ENCODE peak calls at places on chromosomes 5 and 9, in eight cellular contexts. Z is effector memory CD4-positive, alpha-beta T cell; G is HS-5; M is mucosa of gallbladder; P is Calu3; F is fibroblast of gingiva; T is NCI-H748 treated with DMSO at 0.1 percent for 48 hours; J is NCI-H524. O is an unnamed sample.

GRCh38 chr9:132518626-132519025 is 63.8 kb upstream of the BARHL1 start:
- DNase-seq in Z (no peak), G (no peak), M (no peak), P (no peak), F (no peak), T (no peak), J (no peak), O (no peak)

GRCh38 chr9:4832786-4833579 is 40.2 kb downstream of the RCL1 start:
- DNase-seq in Z (no peak), G (peak), M (no peak), P (peak), F (peak), T (no peak), J (no peak), O (no peak)

GRCh38 chr9:131214931-131215330 is 61.4 kb downstream of the FAM78A start:
- DNase-seq in Z (no peak), G (no peak), M (no peak), P (no peak), F (no peak), T (no peak), J (no peak), O (no peak)

GRCh38 chr9:121363586-121363961 is 6.5 kb downstream of the STOM start:
- DNase-seq in Z (no peak), G (no peak), M (no peak), P (no peak), F (no peak), T (no peak), J (no peak), O (no peak)

GRCh38 chr5:11946317-11946716 is 42.1 kb upstream of the CTNND2 start:
- DNase-seq in Z (no peak), G (no peak), M (no peak), P (no peak), F (no peak), T (no peak), J (no peak), O (no peak)

GRCh38 chr9:100359057-100359456 is 6.3 kb upstream of the TEX10 start:
- DNase-seq in Z (no peak), G (no peak), M (no peak), P (no peak), F (no peak), T (no peak), J (no peak), O (no peak)

GRCh38 chr9:130368631-130369103 is 76.1 kb upstream of the ASS1 start:
- DNase-seq in Z (no peak), G (no peak), M (no peak), P (no peak), F (no peak), T (no peak), J (no peak), O (no peak)

GRCh38 chr5:149667084-149667826 is 62.9 kb upstream of the PPARGC1B start:
- DNase-seq in Z (no peak), G (no peak), M (no peak), P (peak), F (no peak), T (no peak), J (no peak), O (no peak)

GRCh38 chr5:59332236-59332973 is 561.1 kb downstream of the PDE4D start:
- DNase-seq in Z (no peak), G (no peak), M (no peak), P (no peak), F (no peak), T (no peak), J (no peak), O (no peak)

GRCh38 chr5:65871182-65871581 is 55.2 kb upstream of the ERBIN start:
- DNase-seq in Z (no peak), G (no peak), M (no peak), P (no peak), F (peak), T (no peak), J (no peak), O (no peak)

GRCh38 chr9:132670816-132671371 is 630 bp downstream of the GTF3C4 start:
- DNase-seq in Z (peak), G (no peak), M (peak), P (peak), F (no peak), T (peak), J (peak), O (peak)

GRCh38 chr5:107558951-107559350 is 111.8 kb downstream of the EFNA5 start:
- DNase-seq in Z (no peak), G (no peak), M (no peak), P (no peak), F (no peak), T (no peak), J (peak), O (no peak)

O was measured in suprapubic skin.